ENCODE peak calls at places on chromosomes 5 and 9, in four cellular contexts. One of them, this sample, is unnamed.

GRCh38 chr5:54049963-54050362 is 260.4 kb downstream of the ARL15 start:
- DNase-seq in kidney: no peak
- DNase-seq in CD4-positive, alpha-beta T cell: no peak
- DNase-seq in dorsolateral prefrontal cortex: no peak
- DNase-seq in this sample: no peak

GRCh38 chr9:98191210-98191609 is 1.2 kb downstream of the CORO2A start:
- DNase-seq in kidney: no peak
- DNase-seq in CD4-positive, alpha-beta T cell: no peak
- DNase-seq in dorsolateral prefrontal cortex: no peak
- DNase-seq in this sample: no peak

GRCh38 chr9:114930063-114930812 is at the start of gene TNFSF8:
- DNase-seq in kidney: no peak
- DNase-seq in CD4-positive, alpha-beta T cell: peak
- DNase-seq in dorsolateral prefrontal cortex: no peak
- DNase-seq in this sample: no peak

GRCh38 chr5:1127991-1128785 is 16.3 kb upstream of the SLC12A7 start:
- DNase-seq in kidney: peak
- DNase-seq in CD4-positive, alpha-beta T cell: no peak
- DNase-seq in dorsolateral prefrontal cortex: no peak
- DNase-seq in this sample: no peak

GRCh38 chr5:71874521-71874920 is 155.4 kb downstream of the CARTPT start:
- DNase-seq in kidney: no peak
- DNase-seq in CD4-positive, alpha-beta T cell: no peak
- DNase-seq in dorsolateral prefrontal cortex: no peak
- DNase-seq in this sample: no peak

GRCh38 chr5:35861718-35862117 is 5.0 kb downstream of the IL7R start:
- DNase-seq in kidney: no peak
- DNase-seq in CD4-positive, alpha-beta T cell: no peak
- DNase-seq in dorsolateral prefrontal cortex: no peak
- DNase-seq in this sample: no peak

GRCh38 chr5:32261198-32261597 is 51.5 kb downstream of the MTMR12 start:
- DNase-seq in kidney: no peak
- DNase-seq in CD4-positive, alpha-beta T cell: no peak
- DNase-seq in dorsolateral prefrontal cortex: no peak
- DNase-seq in this sample: no peak

GRCh38 chr9:109996936-109997580 is 210.9 kb downstream of the C9orf152 start:
- DNase-seq in kidney: no peak
- DNase-seq in CD4-positive, alpha-beta T cell: no peak
- DNase-seq in dorsolateral prefrontal cortex: no peak
- DNase-seq in this sample: no peak

GRCh38 chr5:178118345-178118744 is 5.0 kb downstream of the N4BP3 start:
- DNase-seq in kidney: no peak
- DNase-seq in CD4-positive, alpha-beta T cell: no peak
- DNase-seq in dorsolateral prefrontal cortex: no peak
- DNase-seq in this sample: no peak

GRCh38 chr9:118455781-118456180 is 751.6 kb downstream of the TLR4 start:
- DNase-seq in kidney: no peak
- DNase-seq in CD4-positive, alpha-beta T cell: no peak
- DNase-seq in dorsolateral prefrontal cortex: no peak
- DNase-seq in this sample: no peak

GRCh38 chr5:73977146-73977545 is 351.1 kb downstream of the ARHGEF28 start:
- DNase-seq in kidney: no peak
- DNase-seq in CD4-positive, alpha-beta T cell: no peak
- DNase-seq in dorsolateral prefrontal cortex: no peak
- DNase-seq in this sample: no peak

GRCh38 chr9:18743976-18744375 is 270.0 kb downstream of the ADAMTSL1 start:
- DNase-seq in kidney: no peak
- DNase-seq in CD4-positive, alpha-beta T cell: no peak
- DNase-seq in dorsolateral prefrontal cortex: no peak
- DNase-seq in this sample: no peak

GRCh38 chr9:136997830-136998234 is 1.5 kb upstream of the CLIC3 start:
- DNase-seq in kidney: no peak
- DNase-seq in CD4-positive, alpha-beta T cell: no peak
- DNase-seq in dorsolateral prefrontal cortex: no peak
- DNase-seq in this sample: no peak

GRCh38 chr9:91047529-91047928 is 245.9 kb downstream of the SYK start:
- DNase-seq in kidney: no peak
- DNase-seq in CD4-positive, alpha-beta T cell: no peak
- DNase-seq in dorsolateral prefrontal cortex: no peak
- DNase-seq in this sample: no peak

GRCh38 chr9:31629292-31629691 is 755.2 kb upstream of the ACO1 start:
- DNase-seq in kidney: no peak
- DNase-seq in CD4-positive, alpha-beta T cell: no peak
- DNase-seq in dorsolateral prefrontal cortex: no peak
- DNase-seq in this sample: no peak

GRCh38 chr5:119400248-119400647 is 44.4 kb downstream of the TNFAIP8 start:
- DNase-seq in kidney: no peak
- DNase-seq in CD4-positive, alpha-beta T cell: no peak
- DNase-seq in dorsolateral prefrontal cortex: no peak
- DNase-seq in this sample: no peak

GRCh38 chr9:15271403-15271802 is 35.6 kb downstream of the TTC39B start:
- DNase-seq in kidney: no peak
- DNase-seq in CD4-positive, alpha-beta T cell: no peak
- DNase-seq in dorsolateral prefrontal cortex: no peak
- DNase-seq in this sample: no peak

GRCh38 chr5:160787247-160787646 is 64.8 kb downstream of the ATP10B start:
- DNase-seq in kidney: peak
- DNase-seq in CD4-positive, alpha-beta T cell: no peak
- DNase-seq in dorsolateral prefrontal cortex: no peak
- DNase-seq in this sample: no peak

GRCh38 chr9:81673310-81673709 is 16.0 kb downstream of the TLE1 start:
- DNase-seq in kidney: no peak
- DNase-seq in CD4-positive, alpha-beta T cell: no peak
- DNase-seq in dorsolateral prefrontal cortex: no peak
- DNase-seq in this sample: no peak

GRCh38 chr5:138807182-138807581 is 54.0 kb downstream of the CTNNA1 start:
- DNase-seq in kidney: no peak
- DNase-seq in CD4-positive, alpha-beta T cell: no peak
- DNase-seq in dorsolateral prefrontal cortex: no peak
- DNase-seq in this sample: no peak

GRCh38 chr9:111943200-111943599 is 46.6 kb downstream of the UGCG start:
- DNase-seq in kidney: no peak
- DNase-seq in CD4-positive, alpha-beta T cell: no peak
- DNase-seq in dorsolateral prefrontal cortex: no peak
- DNase-seq in this sample: no peak

GRCh38 chr9:110316255-110316921 is 21.3 kb downstream of the TXNDC8 start:
- DNase-seq in kidney: no peak
- DNase-seq in CD4-positive, alpha-beta T cell: no peak
- DNase-seq in dorsolateral prefrontal cortex: no peak
- DNase-seq in this sample: no peak

GRCh38 chr9:6006968-6007769 is 8.3 kb downstream of the RANBP6 start:
- DNase-seq in kidney: peak
- DNase-seq in CD4-positive, alpha-beta T cell: peak
- DNase-seq in dorsolateral prefrontal cortex: peak
- DNase-seq in this sample: peak

GRCh38 chr5:66617991-66618768 is 22.0 kb downstream of the MAST4 start:
- DNase-seq in kidney: no peak
- DNase-seq in CD4-positive, alpha-beta T cell: no peak
- DNase-seq in dorsolateral prefrontal cortex: no peak
- DNase-seq in this sample: no peak

GRCh38 chr5:181120761-181121160 is 10.2 kb downstream of the OR2V1 start:
- DNase-seq in kidney: no peak
- DNase-seq in CD4-positive, alpha-beta T cell: no peak
- DNase-seq in dorsolateral prefrontal cortex: no peak
- DNase-seq in this sample: no peak

GRCh38 chr5:121273818-121274433 is 577.8 kb upstream of the FTMT start:
- DNase-seq in kidney: no peak
- DNase-seq in CD4-positive, alpha-beta T cell: no peak
- DNase-seq in dorsolateral prefrontal cortex: no peak
- DNase-seq in this sample: no peak

GRCh38 chr5:59673438-59674058 is 220.0 kb downstream of the PDE4D start:
- DNase-seq in kidney: no peak
- DNase-seq in CD4-positive, alpha-beta T cell: no peak
- DNase-seq in dorsolateral prefrontal cortex: no peak
- DNase-seq in this sample: no peak

GRCh38 chr5:107469485-107469884 is 201.3 kb downstream of the EFNA5 start:
- DNase-seq in kidney: no peak
- DNase-seq in CD4-positive, alpha-beta T cell: no peak
- DNase-seq in dorsolateral prefrontal cortex: no peak
- DNase-seq in this sample: no peak

GRCh38 chr5:157004893-157005551 is 42.0 kb upstream of the TIMD4 start:
- DNase-seq in kidney: no peak
- DNase-seq in CD4-positive, alpha-beta T cell: no peak
- DNase-seq in dorsolateral prefrontal cortex: no peak
- DNase-seq in this sample: no peak

GRCh38 chr9:93186151-93186715 is 2.3 kb downstream of the WNK2 start:
- DNase-seq in kidney: no peak
- DNase-seq in CD4-positive, alpha-beta T cell: no peak
- DNase-seq in dorsolateral prefrontal cortex: no peak
- DNase-seq in this sample: no peak

GRCh38 chr5:173327948-173328895 is at the start of gene STC2:
- DNase-seq in kidney: peak
- DNase-seq in CD4-positive, alpha-beta T cell: no peak
- DNase-seq in dorsolateral prefrontal cortex: peak
- DNase-seq in this sample: peak

GRCh38 chr5:53069626-53070025 is 39.9 kb downstream of the MOCS2 start:
- DNase-seq in kidney: no peak
- DNase-seq in CD4-positive, alpha-beta T cell: no peak
- DNase-seq in dorsolateral prefrontal cortex: no peak
- DNase-seq in this sample: no peak

GRCh38 chr9:125241000-125241862 is at the start of gene HSPA5:
- DNase-seq in kidney: peak
- DNase-seq in CD4-positive, alpha-beta T cell: peak
- DNase-seq in dorsolateral prefrontal cortex: peak
- DNase-seq in this sample: peak
- TF ChIP-seq CTCF in kidney: no peak
- TF ChIP-seq CTCF in CD4-positive, alpha-beta T cell: no peak
- TF ChIP-seq CTCF in dorsolateral prefrontal cortex: no peak
- TF ChIP-seq CTCF in this sample: peak

DNA sequence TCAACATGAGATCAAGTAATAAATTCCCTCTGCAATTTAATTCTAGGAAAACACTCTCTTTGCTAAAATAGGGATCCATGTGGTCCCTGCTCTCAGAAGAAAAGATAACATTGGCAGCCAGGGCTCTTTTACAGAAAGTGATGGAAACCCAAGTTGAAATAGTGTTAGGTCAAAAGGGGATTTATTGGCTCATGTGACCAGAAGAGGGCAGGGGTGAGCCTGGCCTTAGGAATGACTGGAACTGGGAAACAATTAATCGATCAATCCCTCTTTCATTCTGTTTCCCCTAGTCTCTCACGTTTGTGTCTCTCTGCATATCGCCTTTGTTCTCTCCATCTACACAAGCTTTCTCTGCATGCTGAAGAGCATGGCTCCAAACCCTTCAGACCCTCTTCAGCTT is 58.3 kb upstream of the ALDH1B1 start:
- DNase-seq in kidney: no peak
- DNase-seq in CD4-positive, alpha-beta T cell: no peak
- DNase-seq in dorsolateral prefrontal cortex: no peak
- DNase-seq in this sample: no peak
- TF ChIP-seq CTCF in kidney: no peak
- TF ChIP-seq CTCF in CD4-positive, alpha-beta T cell: no peak
- TF ChIP-seq CTCF in dorsolateral prefrontal cortex: no peak
- TF ChIP-seq CTCF in this sample: peak

GRCh38 chr9:36987891-36988290 is 46.2 kb downstream of the PAX5 start:
- DNase-seq in kidney: no peak
- DNase-seq in CD4-positive, alpha-beta T cell: no peak
- DNase-seq in dorsolateral prefrontal cortex: no peak
- DNase-seq in this sample: no peak

GRCh38 chr9:36992501-36993316 is 41.4 kb downstream of the PAX5 start:
- DNase-seq in kidney: no peak
- DNase-seq in CD4-positive, alpha-beta T cell: no peak
- DNase-seq in dorsolateral prefrontal cortex: no peak
- DNase-seq in this sample: no peak

GRCh38 chr9:36988848-36989247 is 45.2 kb downstream of the PAX5 start:
- DNase-seq in kidney: no peak
- DNase-seq in CD4-positive, alpha-beta T cell: no peak
- DNase-seq in dorsolateral prefrontal cortex: no peak
- DNase-seq in this sample: no peak

GRCh38 chr9:36993933-36994764 is 39.9 kb downstream of the PAX5 start:
- DNase-seq in kidney: no peak
- DNase-seq in CD4-positive, alpha-beta T cell: no peak
- DNase-seq in dorsolateral prefrontal cortex: no peak
- DNase-seq in this sample: no peak

DNA sequence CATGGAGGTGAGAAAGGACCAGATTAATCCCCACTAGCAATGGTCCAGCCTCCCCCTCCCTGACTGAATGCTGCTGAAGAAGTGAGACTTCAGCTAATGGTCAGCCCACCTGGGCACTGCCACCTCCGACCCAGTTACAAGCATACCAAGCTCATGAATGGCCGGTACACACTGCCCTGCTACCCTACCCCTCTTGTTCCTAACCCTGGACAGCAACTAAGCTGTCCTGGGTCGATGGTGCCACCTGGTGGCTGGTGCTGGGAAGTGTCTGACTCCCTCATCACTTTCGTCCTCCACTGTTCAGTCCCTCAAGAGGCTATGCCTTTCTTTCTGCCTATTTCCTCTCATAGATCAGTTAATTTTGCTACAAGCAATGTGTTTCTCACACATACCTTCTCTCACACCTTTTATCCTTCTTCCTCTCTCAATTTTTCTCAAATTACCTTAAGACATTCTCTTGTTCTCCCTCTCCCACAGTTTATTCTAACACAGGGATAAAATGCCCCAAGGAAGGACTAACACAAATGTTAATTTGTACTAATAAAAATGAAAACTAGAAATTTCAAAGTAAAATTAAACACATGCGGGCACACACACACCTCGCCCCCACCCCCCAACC is 42.4 kb downstream of the PAX5 start:
- DNase-seq in kidney: no peak
- DNase-seq in CD4-positive, alpha-beta T cell: no peak
- DNase-seq in dorsolateral prefrontal cortex: no peak
- DNase-seq in this sample: no peak
- TF ChIP-seq CTCF in kidney: no peak
- TF ChIP-seq CTCF in CD4-positive, alpha-beta T cell: peak
- TF ChIP-seq CTCF in dorsolateral prefrontal cortex: peak
- TF ChIP-seq CTCF in this sample: peak

DNA sequence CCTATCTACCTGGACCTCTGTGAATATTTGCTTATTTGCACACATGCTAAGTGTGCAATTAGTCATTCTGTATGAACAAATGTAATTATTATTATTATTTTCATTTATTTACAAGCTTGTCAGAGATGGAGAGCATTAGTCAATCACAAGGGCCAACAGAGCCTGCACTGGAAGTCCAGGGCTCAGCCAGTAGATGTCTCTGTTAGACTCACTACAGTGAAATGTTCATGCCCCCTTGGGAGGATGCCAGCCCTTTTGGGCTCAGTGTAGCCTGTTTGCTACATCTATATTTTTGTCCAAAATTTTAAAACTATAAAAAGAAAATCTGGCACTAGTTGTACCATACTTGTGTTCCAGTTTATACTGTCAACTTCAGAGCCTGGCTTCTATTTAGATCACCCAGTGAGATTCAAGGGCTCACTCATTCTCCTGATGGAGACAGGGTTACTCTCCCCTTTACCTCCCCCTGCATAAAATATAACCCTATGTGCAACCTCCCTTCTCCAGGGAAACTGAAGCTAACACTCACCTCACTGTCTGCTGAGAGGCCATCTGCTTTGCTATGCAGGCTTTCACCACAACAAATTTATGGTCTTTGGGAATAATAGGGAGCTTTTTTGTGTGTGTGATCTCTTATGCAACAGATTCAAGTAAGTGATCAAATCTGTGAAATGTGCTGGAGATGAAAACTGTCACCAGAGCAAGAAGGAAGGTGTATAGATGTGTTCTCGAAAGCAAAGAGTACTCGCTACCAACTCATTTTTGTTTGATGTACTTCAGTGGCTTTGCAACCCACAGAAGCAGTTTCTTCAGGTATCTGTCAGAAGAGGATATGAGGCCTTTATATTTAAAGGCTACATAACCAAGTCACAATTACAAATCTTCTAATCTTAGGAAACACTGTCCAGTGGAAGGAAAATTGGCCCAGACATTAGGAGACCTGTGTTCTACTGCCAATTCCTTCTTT is 99.9 kb upstream of the TLE4 start:
- DNase-seq in kidney: peak
- DNase-seq in CD4-positive, alpha-beta T cell: no peak
- DNase-seq in dorsolateral prefrontal cortex: peak
- DNase-seq in this sample: no peak
- TF ChIP-seq CTCF in kidney: peak
- TF ChIP-seq CTCF in CD4-positive, alpha-beta T cell: peak
- TF ChIP-seq CTCF in dorsolateral prefrontal cortex: peak
- TF ChIP-seq CTCF in this sample: no peak

This sample was measured in progenitor cell of endocrine pancreas.